ENCODE peak calls at places on chromosomes 7 and 10, in seven cellular contexts. L, V, H, B, T, E and D are unnamed samples.

GRCh38 chr10:81959016-81959415 is 84.0 kb downstream of the NRG3 start:
- DNase-seq in L (no peak), V (no peak), H (no peak), B (no peak), T (no peak), E (no peak), D (no peak)

GRCh38 chr7:2040201-2040892 is 192.4 kb downstream of the MAD1L1 start:
- DNase-seq in L (no peak), V (no peak), H (peak), B (no peak), T (no peak), E (no peak), D (no peak)

GRCh38 chr10:113992601-113993011 is 51.1 kb upstream of the ADRB1 start:
- DNase-seq in L (no peak), V (no peak), H (peak), B (no peak), T (no peak), E (peak), D (no peak)

GRCh38 chr10:71963351-71963755 is 842 bp upstream of the CHST3 start:
- DNase-seq in L (no peak), V (no peak), H (peak), B (no peak), T (no peak), E (no peak), D (no peak)

GRCh38 chr10:1598393-1599153 is 138.8 kb downstream of the ADARB2 start:
- DNase-seq in L (no peak), V (no peak), H (no peak), B (no peak), T (no peak), E (no peak), D (no peak)

GRCh38 chr7:36303202-36304098 is 86.2 kb upstream of the ANLN start:
- DNase-seq in L (no peak), V (no peak), H (peak), B (peak), T (no peak), E (peak), D (no peak)

GRCh38 chr10:14779053-14779649 is 4.5 kb upstream of the FAM107B start:
- DNase-seq in L (no peak), V (no peak), H (no peak), B (no peak), T (no peak), E (peak), D (no peak)

GRCh38 chr7:117661312-117661711 is 181.5 kb downstream of the CFTR start:
- DNase-seq in L (no peak), V (no peak), H (no peak), B (no peak), T (no peak), E (no peak), D (no peak)

GRCh38 chr7:15554081-15554480 is 7.7 kb downstream of the AGMO start:
- DNase-seq in L (no peak), V (no peak), H (no peak), B (no peak), T (no peak), E (peak), D (no peak)

GRCh38 chr7:44980393-44981034 is 1.7 kb upstream of the MYO1G start:
- DNase-seq in L (peak), V (peak), H (no peak), B (no peak), T (no peak), E (peak), D (peak)

GRCh38 chr10:131808370-131808930 is 92.4 kb upstream of the PPP2R2D start:
- DNase-seq in L (no peak), V (no peak), H (no peak), B (no peak), T (no peak), E (no peak), D (no peak)

GRCh38 chr10:44056947-44057811 is 327.7 kb downstream of the CXCL12 start:
- DNase-seq in L (no peak), V (no peak), H (no peak), B (no peak), T (no peak), E (no peak), D (no peak)

GRCh38 chr10:6202098-6202683 is 541 bp upstream of the PFKFB3 start:
- DNase-seq in L (no peak), V (no peak), H (no peak), B (no peak), T (no peak), E (no peak), D (no peak)

GRCh38 chr10:129078746-129079480 is 388.1 kb upstream of the MGMT start:
- DNase-seq in L (no peak), V (no peak), H (no peak), B (no peak), T (no peak), E (no peak), D (no peak)

GRCh38 chr7:8536431-8536830 is 103.0 kb downstream of the NXPH1 start:
- DNase-seq in L (no peak), V (no peak), H (no peak), B (no peak), T (no peak), E (no peak), D (no peak)